ENCODE peak calls at places on chromosomes 6 and 20, in ten cellular contexts. X is psoas muscle, B is bronchial epithelial cell, L is fibroblast of the aortic adventitia, O is fibroblast of mammary gland, E is fibroblast of lung, M is thoracic aorta, W is HCT116, C is NB4, F is uterus. N is an unnamed sample.

GRCh38 chr6:167672738-167673137 is 154.0 kb upstream of the AFDN start:
- DNase-seq in C (no peak), O (no peak), L (no peak), F (no peak), M (no peak), X (no peak), B (no peak), E (no peak), W (no peak), N (no peak)

GRCh38 chr20:32969356-32970114 is 34.7 kb downstream of the SUN5 start:
- DNase-seq in M (no peak), E (no peak), C (no peak), F (no peak), O (no peak), X (no peak), L (no peak), W (no peak), B (no peak), N (no peak)

GRCh38 chr6:80404889-80405288 is 298.4 kb downstream of the BCKDHB start:
- DNase-seq in E (no peak), F (no peak), L (no peak), W (no peak), C (no peak), B (no peak), M (no peak), O (no peak), X (no peak), N (no peak)

GRCh38 chr20:42688576-42688975 is 501.1 kb downstream of the PTPRT start:
- DNase-seq in F (no peak), L (no peak), W (no peak), B (no peak), M (no peak), C (peak; percentile 21), E (no peak), X (no peak), O (no peak), N (no peak)

GRCh38 chr20:20297181-20297580 is 70.7 kb upstream of the INSM1 start:
- DNase-seq in F (no peak), X (no peak), L (no peak), E (no peak), W (no peak), M (no peak), C (no peak), B (no peak), O (no peak), N (no peak)

GRCh38 chr6:122553697-122554096 is 56.5 kb upstream of the PKIB start:
- DNase-seq in B (no peak), W (no peak), L (no peak), M (no peak), O (no peak), E (no peak), X (no peak), F (no peak), C (no peak), N (no peak)

GRCh38 chr6:108123946-108124345 is 41.9 kb upstream of the NR2E1 start:
- DNase-seq in L (no peak), B (no peak), X (no peak), W (no peak), C (no peak), O (no peak), F (no peak), E (no peak), M (no peak), N (no peak)

GRCh38 chr20:12699374-12700228 is 309.2 kb upstream of the SPTLC3 start:
- DNase-seq in E (no peak), L (no peak), M (no peak), O (no peak), W (no peak), X (no peak), C (no peak), F (no peak), B (no peak), N (no peak)

GRCh38 chr6:108557494-108558371 is 3.0 kb upstream of the FOXO3 start:
- DNase-seq in O (peak; percentile 57), E (peak; percentile 64), C (no peak), F (peak; percentile 76), M (peak; percentile 46), X (peak; percentile 84), B (peak; percentile 19), W (no peak), L (peak; percentile 53), N (no peak)

GRCh38 chr20:25051386-25052155 is 6.4 kb downstream of the ACSS1 start:
- DNase-seq in O (no peak), M (no peak), W (no peak), E (no peak), X (no peak), C (no peak), B (no peak), L (no peak), F (peak; percentile 12), N (no peak)

GRCh38 chr6:120157873-120158272 is 808.3 kb upstream of the MAN1A1 start:
- DNase-seq in F (no peak), E (no peak), X (no peak), L (no peak), C (no peak), W (no peak), O (no peak), M (no peak), B (peak; percentile 61), N (no peak)

GRCh38 chr6:36912583-36912982 is 26.8 kb downstream of the C6orf89 start:
- DNase-seq in E (peak; percentile 84), O (peak; percentile 91), F (no peak), B (peak; percentile 91), X (no peak), C (no peak), M (no peak), L (peak; percentile 38), W (no peak), N (peak; percentile 81)

GRCh38 chr6:32835167-32835893 is 3.2 kb downstream of the TAP2 start:
- DNase-seq in B (no peak), W (no peak), X (no peak), L (no peak), O (no peak), F (no peak), M (no peak), E (no peak), C (no peak), N (no peak)

GRCh38 chr6:9543649-9544048 is 871.2 kb downstream of the TFAP2A start:
- DNase-seq in F (no peak), M (no peak), L (no peak), E (no peak), W (no peak), B (no peak), O (peak; percentile 8), C (peak; percentile 5), X (no peak), N (no peak)
- TF ChIP-seq CTCF in F (no peak), M (no peak), L (no peak), E (no peak), W (no peak), B (no peak), O (no peak), C (no peak), X (no peak), N (no peak)

DNA sequence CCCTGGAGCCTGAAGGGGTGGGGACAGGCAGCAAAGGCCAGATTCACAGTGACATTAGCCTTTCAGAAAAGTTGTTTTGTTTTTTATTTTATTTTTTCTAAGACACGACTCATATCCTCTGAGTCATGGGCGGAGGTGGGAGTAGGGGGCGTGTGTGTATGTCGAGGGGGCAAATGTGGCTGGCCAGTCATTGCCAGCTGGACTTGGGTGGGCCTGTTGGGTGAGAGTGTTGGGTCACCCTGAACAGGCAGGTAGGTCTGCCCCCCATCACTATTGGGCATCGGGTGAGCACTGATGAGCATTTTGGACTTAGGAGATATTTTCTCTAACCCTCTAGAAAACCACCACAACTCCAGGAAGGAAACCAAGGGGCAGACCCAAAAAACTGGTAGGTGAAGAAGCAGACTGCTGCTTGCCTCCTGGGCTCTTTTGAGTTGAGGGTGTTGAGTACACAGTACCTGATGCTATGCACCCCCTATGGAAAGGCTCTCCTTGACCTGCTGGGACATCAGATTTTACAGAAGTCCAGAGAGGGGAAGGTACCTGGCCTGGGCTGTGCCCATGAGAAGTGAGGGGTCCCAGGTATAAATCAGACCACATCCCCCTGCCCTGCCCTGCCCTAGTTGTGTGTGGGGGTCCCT is 5.6 kb downstream of the SMIM29 start:
- DNase-seq in M (no peak), L (peak; percentile 28), X (no peak), O (peak; percentile 76), B (no peak), W (no peak), C (peak; percentile 55), E (no peak), F (no peak), N (no peak)
- H3K4me3 ChIP-seq in M (no peak overlapping the region), L (no peak overlapping the region), X (no peak overlapping the region), O (no peak overlapping the region), B (no peak overlapping the region), W (peak overlapping the region; percentile 9), C (no peak overlapping the region), E (no peak overlapping the region), F (no peak overlapping the region), N (no peak overlapping the region)

GRCh38 chr20:62802026-62802712 is 2.5 kb upstream of the OGFR start:
- DNase-seq in C (no peak), E (no peak), F (no peak), W (no peak), O (no peak), X (no peak), L (no peak), M (no peak), B (no peak), N (no peak)

GRCh38 chr20:62805365-62805710 is 703 bp downstream of the OGFR start:
- DNase-seq in F (no peak), B (no peak), W (no peak), E (no peak), M (no peak), L (peak; percentile 26), X (no peak), O (no peak), C (peak; percentile 49), N (no peak)

GRCh38 chr20:62805711-62806382 is 1.2 kb downstream of the OGFR start:
- DNase-seq in X (peak; percentile 66), O (peak; percentile 43), M (no peak), E (peak; percentile 39), F (no peak), C (peak; percentile 52), B (no peak), L (no peak), W (no peak), N (no peak)

GRCh38 chr20:62804632-62805364 is at the start of gene OGFR:
- DNase-seq in L (peak; percentile 35), B (no peak), W (no peak), E (peak; percentile 50), C (peak; percentile 83), F (peak; percentile 69), M (no peak), O (no peak), X (peak; percentile 66), N (no peak)

GRCh38 chr20:62804021-62804631 is 509 bp upstream of the OGFR start:
- DNase-seq in E (no peak), B (no peak), W (no peak), C (peak; percentile 56), F (no peak), X (no peak), O (no peak), L (no peak), M (no peak), N (no peak)
- TF ChIP-seq CTCF in E (no peak), B (no peak), W (peak; percentile 15), C (no peak), F (no peak), X (no peak), O (peak; percentile 2), L (peak; percentile 16), M (no peak), N (peak; percentile 4)

GRCh38 chr20:57267158-57267821 is 849 bp upstream of the BMP7 start:
- DNase-seq in M (no peak), C (no peak), O (no peak), L (no peak), X (no peak), W (no peak), B (no peak), F (no peak), E (no peak), N (no peak)
- H3K4me3 ChIP-seq in M (no peak overlapping the region), C (no peak overlapping the region), O (no peak overlapping the region), L (no peak overlapping the region), X (no peak overlapping the region), W (no peak overlapping the region), B (no peak overlapping the region), F (no peak overlapping the region), E (no peak overlapping the region), N (no peak overlapping the region)

N was measured in HFF-Myc.